ENCODE peak calls at places on chromosome 10, in six cellular contexts. J is DMS 273 treated with DMSO at 0.1 percent for 48 hours, D is AG10803, U is NCI-H1436, W is pulmonary artery endothelial cell, B is NCI-H1105. E is an unnamed sample.

GRCh38 chr10:25142465-25142864 is 32.3 kb upstream of the GPR158 start:
- DNase-seq in J (no peak), D (no peak), U (no peak), W (no peak), B (no peak), E (no peak)

GRCh38 chr10:30781571-30782542 is 152.3 kb upstream of the LYZL2 start:
- DNase-seq in J (no peak), D (peak), U (no peak), W (no peak), B (no peak), E (peak)

GRCh38 chr10:91380873-91381561 is 29.1 kb upstream of the HECTD2 start:
- DNase-seq in J (peak), D (no peak), U (no peak), W (no peak), B (no peak), E (peak)

GRCh38 chr10:73759512-73760115 is 15.4 kb downstream of the SEC24C start:
- DNase-seq in J (no peak), D (no peak), U (no peak), W (no peak), B (peak), E (no peak)

GRCh38 chr10:93445978-93446720 is 36.0 kb downstream of the MYOF start:
- DNase-seq in J (no peak), D (peak), U (no peak), W (no peak), B (no peak), E (no peak)

GRCh38 chr10:97153276-97153850 is 32.4 kb downstream of the SLIT1 start:
- DNase-seq in J (no peak), D (peak), U (no peak), W (no peak), B (no peak), E (no peak)

GRCh38 chr10:62224606-62225005 is 44.0 kb downstream of the RTKN2 start:
- DNase-seq in J (no peak), D (peak), U (no peak), W (no peak), B (no peak), E (no peak)

GRCh38 chr10:86699541-86699940 is 31.2 kb downstream of the LDB3 start:
- DNase-seq in J (no peak), D (no peak), U (no peak), W (no peak), B (no peak), E (no peak)

GRCh38 chr10:114026189-114027040 is 17.3 kb upstream of the ADRB1 start:
- DNase-seq in J (no peak), D (peak), U (no peak), W (peak), B (no peak), E (no peak)

GRCh38 chr10:124011464-124011863 is 81.9 kb downstream of the CHST15 start:
- DNase-seq in J (no peak), D (no peak), U (no peak), W (no peak), B (no peak), E (no peak)

GRCh38 chr10:100744980-100745881 is at the start of gene PAX2:
- DNase-seq in J (no peak), D (no peak), U (no peak), W (no peak), B (no peak), E (no peak)

GRCh38 chr10:80453715-80454525 is at the start of gene TSPAN14:
- DNase-seq in J (no peak), D (peak), U (peak), W (peak), B (peak), E (peak)

GRCh38 chr10:84236807-84237198 is 4.5 kb downstream of the LRIT1 start:
- DNase-seq in J (no peak), D (no peak), U (no peak), W (no peak), B (no peak), E (no peak)

GRCh38 chr10:118518095-118518494 is 77.4 kb downstream of the PRLHR start:
- DNase-seq in J (no peak), D (no peak), U (no peak), W (no peak), B (no peak), E (no peak)

GRCh38 chr10:63628526-63629362 is 107.5 kb downstream of the REEP3 start:
- DNase-seq in J (peak), D (peak), U (peak), W (peak), B (peak), E (peak)

GRCh38 chr10:132135398-132135872 is 51.3 kb upstream of the DPYSL4 start:
- DNase-seq in J (no peak), D (no peak), U (no peak), W (no peak), B (no peak), E (no peak)

GRCh38 chr10:88045116-88045515 is 181.7 kb downstream of the PTEN start:
- DNase-seq in J (no peak), D (no peak), U (no peak), W (no peak), B (no peak), E (no peak)

GRCh38 chr10:33675235-33675634 is 340.8 kb upstream of the NRP1 start:
- DNase-seq in J (no peak), D (no peak), U (no peak), W (peak), B (no peak), E (no peak)

GRCh38 chr10:33099748-33100147 is 141.7 kb upstream of the ITGB1 start:
- DNase-seq in J (no peak), D (peak), U (no peak), W (no peak), B (no peak), E (no peak)

GRCh38 chr10:90751107-90751997 is 106.5 kb downstream of the HTR7 start:
- DNase-seq in J (no peak), D (peak), U (peak), W (no peak), B (no peak), E (peak)

GRCh38 chr10:118584181-118584954 is 11.1 kb downstream of the PRLHR start:
- DNase-seq in J (no peak), D (peak), U (no peak), W (no peak), B (no peak), E (no peak)

GRCh38 chr10:80252296-80252887 is 37.1 kb downstream of the MAT1A start:
- DNase-seq in J (no peak), D (no peak), U (no peak), W (no peak), B (no peak), E (no peak)

GRCh38 chr10:133261726-133262325 is 14.8 kb downstream of the ADAM8 start:
- DNase-seq in J (no peak), D (peak), U (peak), W (no peak), B (peak), E (peak)

GRCh38 chr10:23557777-23558176 is 118.9 kb downstream of the OTUD1 start:
- DNase-seq in J (no peak), D (no peak), U (no peak), W (no peak), B (no peak), E (no peak)

GRCh38 chr10:12675171-12675570 is 325.8 kb downstream of the CAMK1D start:
- DNase-seq in J (no peak), D (no peak), U (no peak), W (no peak), B (no peak), E (no peak)

GRCh38 chr10:63765126-63765525 is 243.9 kb downstream of the REEP3 start:
- DNase-seq in J (no peak), D (peak), U (no peak), W (no peak), B (no peak), E (no peak)

GRCh38 chr10:509361-510102 is 179.9 kb downstream of the DIP2C start:
- DNase-seq in J (no peak), D (no peak), U (no peak), W (no peak), B (no peak), E (no peak)

GRCh38 chr10:104128214-104128613 is 6.2 kb downstream of the SFR1 start:
- DNase-seq in J (no peak), D (no peak), U (no peak), W (no peak), B (no peak), E (no peak)

GRCh38 chr10:112804036-112804435 is 146.0 kb upstream of the TCF7L2 start:
- DNase-seq in J (peak), D (no peak), U (no peak), W (no peak), B (peak), E (no peak)

GRCh38 chr10:42879380-42880254 is 97.0 kb downstream of the BMS1 start:
- DNase-seq in J (no peak), D (no peak), U (no peak), W (no peak), B (no peak), E (no peak)

GRCh38 chr10:118594392-118595063 is 920 bp downstream of the PRLHR start:
- DNase-seq in J (no peak), D (peak), U (no peak), W (no peak), B (no peak), E (peak)

GRCh38 chr10:59234814-59235429 is 58.5 kb downstream of the PHYHIPL start:
- DNase-seq in J (no peak), D (peak), U (peak), W (no peak), B (peak), E (peak)